ENCODE peak calls at places on chromosomes 3 and 15, in four cellular contexts. H, G, U and Q are unnamed samples.

GRCh38 chr3:122743581-122744120 is 50.0 kb downstream of the HSPBAP1 start:
- DNase-seq in H (no peak), G (no peak), U (no peak), Q (no peak)

GRCh38 chr3:102336130-102336529 is 98.7 kb upstream of the ZPLD1 start:
- DNase-seq in H (no peak), G (no peak), U (no peak), Q (no peak)

GRCh38 chr3:195773956-195774537 is 37.7 kb downstream of the MUC4 start:
- DNase-seq in H (no peak), G (no peak), U (no peak), Q (no peak)

GRCh38 chr3:31432897-31433678 is 99.6 kb upstream of the STT3B start:
- DNase-seq in H (no peak), G (no peak), U (peak; percentile 47), Q (no peak)

GRCh38 chr15:44662478-44663409 is 718 bp downstream of the SPG11 start:
- DNase-seq in H (peak; percentile 63), G (peak; percentile 64), U (peak; percentile 59), Q (peak; percentile 66)

GRCh38 chr3:9023191-9023590 is 59.9 kb upstream of the RAD18 start:
- DNase-seq in H (no peak), G (no peak), U (no peak), Q (no peak)

GRCh38 chr3:159852821-159853505 is 135.7 kb upstream of the IL12A start:
- DNase-seq in H (peak; percentile 83), G (no peak), U (peak; percentile 80), Q (peak; percentile 67)

GRCh38 chr15:62896969-62897486 is 145.5 kb upstream of the TPM1 start:
- DNase-seq in H (peak; percentile 99), G (peak; percentile 78), U (peak; percentile 100), Q (peak; percentile 99)

GRCh38 chr3:11668243-11669232 is 24.8 kb upstream of the VGLL4 start:
- DNase-seq in H (peak; percentile 38), G (no peak), U (peak; percentile 47), Q (no peak)

GRCh38 chr15:62087671-62088360 is 21.0 kb downstream of the C2CD4A start:
- DNase-seq in H (peak; percentile 21), G (no peak), U (peak; percentile 70), Q (peak; percentile 53)

GRCh38 chr15:42727740-42728355 is 9.1 kb downstream of the CDAN1 start:
- DNase-seq in H (no peak), G (no peak), U (no peak), Q (no peak)

GRCh38 chr3:108124337-108125150 is 33.7 kb upstream of the CD47 start:
- DNase-seq in H (no peak), G (no peak), U (peak; percentile 18), Q (no peak)

GRCh38 chr3:125147491-125147820 is 65.1 kb downstream of the SLC12A8 start:
- DNase-seq in H (no peak), G (no peak), U (no peak), Q (no peak)

GRCh38 chr3:140736863-140737460 is 59.1 kb downstream of the TRIM42 start:
- DNase-seq in H (peak; percentile 40), G (peak; percentile 22), U (peak; percentile 70), Q (peak; percentile 55)

GRCh38 chr3:123447416-123447748 is 1.5 kb downstream of the ADCY5 start:
- DNase-seq in H (no peak), G (no peak), U (no peak), Q (no peak)

GRCh38 chr3:58414538-58415197 is 19.0 kb downstream of the PDHB start:
- DNase-seq in H (peak; percentile 65), G (peak; percentile 65), U (peak; percentile 82), Q (peak; percentile 73)

GRCh38 chr3:22685598-22685997 is 517.5 kb upstream of the UBE2E2 start:
- DNase-seq in H (peak; percentile 17), G (no peak), U (peak; percentile 15), Q (no peak)

GRCh38 chr3:81829946-81830345 is 68.5 kb upstream of the GBE1 start:
- DNase-seq in H (no peak), G (no peak), U (no peak), Q (no peak)

GRCh38 chr15:27826902-27827321 is 272.2 kb downstream of the OCA2 start:
- DNase-seq in H (peak; percentile 14), G (no peak), U (peak; percentile 1), Q (no peak)

GRCh38 chr15:89399390-89400120 is 64.9 kb upstream of the POLG start:
- DNase-seq in H (no peak), G (no peak), U (no peak), Q (peak; percentile 21)

GRCh38 chr3:66394261-66395249 is 106.3 kb downstream of the LRIG1 start:
- DNase-seq in H (peak; percentile 89), G (no peak), U (peak; percentile 71), Q (peak; percentile 65)

GRCh38 chr15:69794643-69795461 is 302.9 kb downstream of the TLE3 start:
- DNase-seq in H (peak; percentile 44), G (peak; percentile 7), U (peak; percentile 59), Q (peak; percentile 16)

GRCh38 chr3:69082805-69083204 is 1.9 kb upstream of the ARL6IP5 start:
- DNase-seq in H (peak; percentile 95), G (no peak), U (peak; percentile 89), Q (peak; percentile 85)

GRCh38 chr3:151130437-151130836 is 45.0 kb downstream of the MED12L start:
- DNase-seq in H (no peak), G (no peak), U (no peak), Q (no peak)

GRCh38 chr15:100190675-100191074 is 151.1 kb downstream of the ADAMTS17 start:
- DNase-seq in H (no peak), G (no peak), U (no peak), Q (no peak)

GRCh38 chr3:127479449-127479848 is 111.1 kb downstream of the TPRA1 start:
- DNase-seq in H (no peak), G (no peak), U (no peak), Q (no peak)

GRCh38 chr3:45929042-45929679 is 14.1 kb upstream of the CXCR6 start:
- DNase-seq in H (peak; percentile 33), G (no peak), U (peak; percentile 47), Q (peak; percentile 30)

GRCh38 chr15:60672400-60672799 is 193.5 kb upstream of the ICE2 start:
- DNase-seq in H (no peak), G (no peak), U (no peak), Q (no peak)

GRCh38 chr3:45579251-45579650 is 15.3 kb upstream of the LIMD1 start:
- DNase-seq in H (no peak), G (no peak), U (no peak), Q (no peak)